ENCODE peak calls at places on chromosomes 12 and 14, in nine cellular contexts. One of them, this sample, is unnamed.

GRCh38 chr12:57236224-57236924 is 6.9 kb downstream of the SHMT2 start:
- DNase-seq in dermis blood vessel endothelial cell: no peak
- DNase-seq in H54: no peak
- DNase-seq in CD4-positive, alpha-beta memory T cell: no peak
- DNase-seq in left ventricle myocardium inferior: no peak
- DNase-seq in CD8-positive, alpha-beta T cell: peak
- DNase-seq in nephron progenitor cell: peak
- DNase-seq in EH: no peak
- DNase-seq in heart left ventricle: no peak
- DNase-seq in this sample: no peak

GRCh38 chr14:88430976-88431375 is 45.5 kb downstream of the SPATA7 start:
- DNase-seq in dermis blood vessel endothelial cell: no peak
- DNase-seq in H54: no peak
- DNase-seq in CD4-positive, alpha-beta memory T cell: no peak
- DNase-seq in left ventricle myocardium inferior: no peak
- DNase-seq in CD8-positive, alpha-beta T cell: no peak
- DNase-seq in nephron progenitor cell: no peak
- DNase-seq in EH: no peak
- DNase-seq in heart left ventricle: no peak
- DNase-seq in this sample: no peak

GRCh38 chr14:69092840-69093422 is 60.0 kb downstream of the DCAF5 start:
- DNase-seq in dermis blood vessel endothelial cell: no peak
- DNase-seq in H54: no peak
- DNase-seq in CD4-positive, alpha-beta memory T cell: no peak
- DNase-seq in left ventricle myocardium inferior: no peak
- DNase-seq in CD8-positive, alpha-beta T cell: no peak
- DNase-seq in nephron progenitor cell: no peak
- DNase-seq in EH: peak
- DNase-seq in heart left ventricle: no peak
- DNase-seq in this sample: no peak

GRCh38 chr12:2959194-2959507 is at the start of gene TEAD4:
- DNase-seq in dermis blood vessel endothelial cell: peak
- DNase-seq in H54: peak
- DNase-seq in CD4-positive, alpha-beta memory T cell: no peak
- DNase-seq in left ventricle myocardium inferior: peak
- DNase-seq in CD8-positive, alpha-beta T cell: no peak
- DNase-seq in nephron progenitor cell: peak
- DNase-seq in EH: peak
- DNase-seq in heart left ventricle: peak
- DNase-seq in this sample: peak

GRCh38 chr14:76228138-76228537 is 76.4 kb downstream of the GPATCH2L start:
- DNase-seq in dermis blood vessel endothelial cell: no peak
- DNase-seq in H54: no peak
- DNase-seq in CD4-positive, alpha-beta memory T cell: no peak
- DNase-seq in left ventricle myocardium inferior: no peak
- DNase-seq in CD8-positive, alpha-beta T cell: no peak
- DNase-seq in nephron progenitor cell: no peak
- DNase-seq in EH: no peak
- DNase-seq in heart left ventricle: no peak
- DNase-seq in this sample: no peak

GRCh38 chr14:37051153-37051552 is 121.3 kb downstream of the SLC25A21 start:
- DNase-seq in dermis blood vessel endothelial cell: peak
- DNase-seq in H54: no peak
- DNase-seq in CD4-positive, alpha-beta memory T cell: no peak
- DNase-seq in left ventricle myocardium inferior: no peak
- DNase-seq in CD8-positive, alpha-beta T cell: no peak
- DNase-seq in nephron progenitor cell: no peak
- DNase-seq in EH: no peak
- DNase-seq in heart left ventricle: no peak
- DNase-seq in this sample: peak

GRCh38 chr14:32075636-32076277 is 1.3 kb upstream of the ARHGAP5 start:
- DNase-seq in dermis blood vessel endothelial cell: peak
- DNase-seq in H54: peak
- DNase-seq in CD4-positive, alpha-beta memory T cell: no peak
- DNase-seq in left ventricle myocardium inferior: peak
- DNase-seq in CD8-positive, alpha-beta T cell: peak
- DNase-seq in nephron progenitor cell: no peak
- DNase-seq in EH: peak
- DNase-seq in heart left ventricle: peak
- DNase-seq in this sample: no peak

GRCh38 chr12:118436002-118436724 is 59.8 kb downstream of the SUDS3 start:
- DNase-seq in dermis blood vessel endothelial cell: peak
- DNase-seq in H54: no peak
- DNase-seq in CD4-positive, alpha-beta memory T cell: no peak
- DNase-seq in left ventricle myocardium inferior: no peak
- DNase-seq in CD8-positive, alpha-beta T cell: no peak
- DNase-seq in nephron progenitor cell: peak
- DNase-seq in EH: peak
- DNase-seq in heart left ventricle: no peak
- DNase-seq in this sample: no peak

GRCh38 chr12:56020437-56021189 is at the start of gene IKZF4:
- DNase-seq in dermis blood vessel endothelial cell: no peak
- DNase-seq in H54: no peak
- DNase-seq in CD4-positive, alpha-beta memory T cell: no peak
- DNase-seq in left ventricle myocardium inferior: no peak
- DNase-seq in CD8-positive, alpha-beta T cell: no peak
- DNase-seq in nephron progenitor cell: peak
- DNase-seq in EH: peak
- DNase-seq in heart left ventricle: no peak
- DNase-seq in this sample: peak

GRCh38 chr12:39905152-39905551 is 200.7 kb downstream of the SLC2A13 start:
- DNase-seq in dermis blood vessel endothelial cell: no peak
- DNase-seq in H54: no peak
- DNase-seq in CD4-positive, alpha-beta memory T cell: no peak
- DNase-seq in left ventricle myocardium inferior: peak
- DNase-seq in CD8-positive, alpha-beta T cell: no peak
- DNase-seq in nephron progenitor cell: no peak
- DNase-seq in EH: peak
- DNase-seq in heart left ventricle: peak
- DNase-seq in this sample: peak

GRCh38 chr12:5123921-5124320 is 80.2 kb downstream of the KCNA5 start:
- DNase-seq in dermis blood vessel endothelial cell: no peak
- DNase-seq in H54: peak
- DNase-seq in CD4-positive, alpha-beta memory T cell: no peak
- DNase-seq in left ventricle myocardium inferior: no peak
- DNase-seq in CD8-positive, alpha-beta T cell: no peak
- DNase-seq in nephron progenitor cell: no peak
- DNase-seq in EH: peak
- DNase-seq in heart left ventricle: no peak
- DNase-seq in this sample: peak

This sample was measured in astrocyte of the hippocampus.